ENCODE peak calls at places on chromosomes 2 and 18, in five cellular contexts. F is activated naive CD4-positive, alpha-beta T cell treated with anti-CD3 and anti-CD28 coated beads for 36 hours; V is fibroblast of mammary gland; A is cardiac fibroblast; J is GM03348. X is an unnamed sample.

GRCh38 chr2:174546519-174547506 is 50.8 kb downstream of the WIPF1 start:
- DNase-seq in F (peak; percentile 74), V (peak; percentile 38), A (peak; percentile 54), J (peak; percentile 43), X (no peak)

GRCh38 chr18:78610179-78610578 is 369.4 kb upstream of the SALL3 start:
- DNase-seq in F (no peak), V (no peak), A (no peak), J (no peak), X (no peak)

GRCh38 chr2:99811544-99811943 is 321.7 kb upstream of the REV1 start:
- DNase-seq in F (no peak), V (peak; percentile 35), A (peak; percentile 23), J (peak; percentile 57), X (no peak)

GRCh38 chr2:233789554-233789953 is 11.4 kb downstream of the MROH2A start:
- DNase-seq in F (no peak), V (no peak), A (no peak), J (no peak), X (peak; percentile 76)

GRCh38 chr2:240400319-240401161 is 34.9 kb upstream of the GPC1 start:
- DNase-seq in F (no peak), V (no peak), A (no peak), J (peak; percentile 2), X (no peak)

GRCh38 chr2:240451791-240452470 is 16.5 kb downstream of the GPC1 start:
- DNase-seq in F (no peak), V (no peak), A (no peak), J (no peak), X (no peak)

GRCh38 chr2:130762910-130763385 is 7.6 kb downstream of the AMER3 start:
- DNase-seq in F (no peak), V (no peak), A (no peak), J (no peak), X (no peak)

GRCh38 chr18:24200494-24200893 is 61.6 kb downstream of the CABYR start:
- DNase-seq in F (no peak), V (no peak), A (no peak), J (no peak), X (no peak)

GRCh38 chr2:1544478-1545069 is 131.3 kb downstream of the TPO start:
- DNase-seq in F (no peak), V (peak; percentile 55), A (peak; percentile 33), J (peak; percentile 63), X (no peak)

GRCh38 chr2:53970095-53970897 is 497 bp downstream of the PSME4 start:
- DNase-seq in F (peak; percentile 43), V (peak; percentile 34), A (peak; percentile 54), J (peak; percentile 41), X (peak; percentile 92)

GRCh38 chr18:37484893-37485834 is 80.4 kb downstream of the CELF4 start:
- DNase-seq in F (peak; percentile 23), V (peak; percentile 14), A (peak; percentile 59), J (peak; percentile 54), X (no peak)

GRCh38 chr2:53859354-53860159 is at the start of gene GPR75:
- DNase-seq in F (no peak), V (peak; percentile 36), A (peak; percentile 22), J (peak; percentile 56), X (no peak)

GRCh38 chr2:25159947-25160346 is 8.4 kb downstream of the POMC start:
- DNase-seq in F (peak; percentile 11), V (peak; percentile 8), A (peak; percentile 22), J (no peak), X (no peak)

GRCh38 chr2:11539317-11540147 is 5.7 kb downstream of the GREB1 start:
- DNase-seq in F (no peak), V (peak; percentile 6), A (no peak), J (no peak), X (no peak)

GRCh38 chr2:158718851-158719250 is 76.3 kb upstream of the DAPL1 start:
- DNase-seq in F (no peak), V (no peak), A (no peak), J (no peak), X (peak; percentile 67)

GRCh38 chr2:36489296-36489695 is 108.7 kb downstream of the FEZ2 start:
- DNase-seq in F (no peak), V (peak; percentile 68), A (peak; percentile 69), J (peak; percentile 64), X (no peak)